ENCODE peak calls at places on chromosomes 13 and 19, in six cellular contexts. F is astrocyte, R is stomach, V is ascending aorta, U is GM12878, C is heart left ventricle. J is an unnamed sample.

GRCh38 chr13:32135655-32136054 is 104.1 kb downstream of the FRY start:
- DNase-seq in V (no peak), F (peak; percentile 82), C (no peak), U (no peak), R (no peak), J (no peak)

GRCh38 chr19:34428549-34429285 is 536 bp downstream of the UBA2 start:
- DNase-seq in V (no peak), C (peak; percentile 58), U (no peak), R (peak; percentile 31), F (peak; percentile 8), J (no peak)

GRCh38 chr13:41541142-41541938 is 84.0 kb downstream of the RGCC start:
- DNase-seq in U (no peak), R (no peak), F (no peak), V (no peak), C (no peak), J (no peak)

GRCh38 chr13:112220296-112220875 is 153.4 kb downstream of the SOX1 start:
- DNase-seq in U (no peak), F (no peak), R (no peak), C (no peak), V (no peak), J (no peak)

GRCh38 chr19:6713773-6714692 is 6.4 kb downstream of the C3 start:
- DNase-seq in C (peak; percentile 26), F (no peak), V (no peak), U (no peak), R (no peak), J (no peak)

GRCh38 chr19:33872445-33873320 is 76.0 kb downstream of the KCTD15 start:
- DNase-seq in C (no peak), R (no peak), F (no peak), U (no peak), V (no peak), J (no peak)

GRCh38 chr13:26985285-26985878 is 186.2 kb downstream of the USP12 start:
- DNase-seq in F (peak; percentile 52), V (no peak), R (peak; percentile 78), C (no peak), U (peak; percentile 49), J (no peak)

GRCh38 chr19:45814851-45815481 is at the start of gene RSPH6A:
- DNase-seq in C (no peak), V (no peak), F (no peak), R (no peak), U (no peak), J (no peak)

GRCh38 chr13:49248433-49249002 is 793 bp downstream of the CDADC1 start:
- DNase-seq in C (no peak), U (no peak), F (peak; percentile 27), V (no peak), R (no peak), J (no peak)

GRCh38 chr19:53158119-53158656 is 665 bp downstream of the ZNF347 start:
- DNase-seq in V (no peak), C (peak; percentile 64), R (peak; percentile 29), U (no peak), F (peak; percentile 13), J (peak; percentile 40)

GRCh38 chr19:2261438-2262172 is 5.4 kb upstream of the JSRP1 start:
- DNase-seq in R (peak; percentile 60), C (peak; percentile 68), F (no peak), U (no peak), V (no peak), J (peak; percentile 80)

GRCh38 chr19:13181747-13182388 is 31.7 kb downstream of the IER2 start:
- DNase-seq in F (peak; percentile 66), R (peak; percentile 76), V (no peak), C (peak; percentile 80), U (no peak), J (no peak)

GRCh38 chr19:46393456-46394397 is 19.6 kb downstream of the CCDC8 start:
- DNase-seq in F (no peak), R (no peak), C (peak; percentile 51), V (no peak), U (no peak), J (no peak)

GRCh38 chr13:85099245-85099644 is 700.0 kb downstream of the SLITRK6 start:
- DNase-seq in U (no peak), F (no peak), C (no peak), V (no peak), R (no peak), J (no peak)

GRCh38 chr19:4506449-4507149 is 11.7 kb downstream of the PLIN4 start:
- DNase-seq in R (no peak), U (no peak), C (no peak), F (peak; percentile 59), V (no peak), J (no peak)

DNA sequence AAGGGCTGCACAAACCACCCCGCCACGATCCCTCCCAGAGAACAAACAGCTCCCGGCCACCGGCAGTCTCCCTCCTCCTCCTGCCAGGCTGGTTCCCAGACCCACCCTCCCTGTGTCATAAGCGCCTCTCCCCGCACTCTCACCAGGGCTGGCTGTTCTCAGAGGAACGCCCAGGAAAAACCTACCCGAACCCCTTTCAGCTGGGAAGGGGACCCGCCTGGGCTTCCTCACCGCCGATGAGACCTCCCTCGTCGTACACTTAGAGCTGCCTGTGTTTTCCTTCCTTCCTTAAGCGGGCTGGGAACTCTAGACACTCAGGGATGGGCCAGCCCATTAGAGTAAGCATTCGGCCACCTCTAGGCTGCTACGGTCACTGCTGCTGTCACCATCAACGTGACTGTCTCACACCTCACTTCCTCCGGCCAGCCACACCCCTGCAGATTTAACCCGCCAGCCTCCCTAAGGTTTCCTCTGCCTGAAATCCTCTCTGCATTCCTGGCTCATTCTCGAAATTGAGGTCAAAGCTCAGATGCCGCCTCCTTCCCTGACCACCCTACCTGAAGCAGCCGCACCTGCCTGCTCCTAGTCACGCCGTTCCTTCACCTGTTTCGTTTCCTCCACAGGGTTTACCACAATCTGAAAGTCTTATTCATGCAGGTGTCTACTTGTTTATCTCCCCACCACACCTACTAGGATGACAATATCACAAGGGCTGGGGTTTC is 6.3 kb upstream of the RDH13 start:
- DNase-seq in V (no peak), R (peak; percentile 81), C (no peak), U (no peak), F (no peak), J (peak; percentile 88)
- H3K4me3 ChIP-seq in V (no peak overlapping the region), R (peak overlapping the region; percentile 32), C (peak overlapping the region; percentile 10), U (no peak overlapping the region), F (no peak overlapping the region), J (no peak overlapping the region)

GRCh38 chr19:15324791-15325519 is 7.4 kb downstream of the BRD4 start:
- DNase-seq in V (no peak), U (no peak), C (no peak), F (no peak), R (peak; percentile 63), J (no peak)
- H3K4me1 ChIP-seq in V (peaks cover 92% of the 10 kb centered on the region), U (peaks cover 32% of the 10 kb centered on the region), C (peaks cover 19% of the 10 kb centered on the region), F (peaks cover 38% of the 10 kb centered on the region), R (peaks cover 87% of the 10 kb centered on the region), J (peaks cover 77% of the 10 kb centered on the region)

GRCh38 chr19:17726136-17726741 is 7.0 kb downstream of the MAP1S start:
- DNase-seq in U (no peak), R (no peak), F (no peak), V (no peak), C (peak; percentile 41), J (no peak)
- TF ChIP-seq CTCF in U (no peak), R (no peak), F (no peak), V (no peak), C (no peak), J (no peak)

GRCh38 chr13:36675213-36675536 is 1.4 kb downstream of the SERTM1 start:
- DNase-seq in U (no peak), F (no peak), C (no peak), V (no peak), R (no peak), J (no peak)

GRCh38 chr13:36673838-36674326 is at the start of gene SERTM1:
- DNase-seq in V (no peak), U (no peak), R (no peak), F (peak; percentile 42), C (peak; percentile 71), J (peak; percentile 32)

GRCh38 chr13:36674337-36675212 is 755 bp downstream of the SERTM1 start:
- DNase-seq in V (no peak), R (no peak), F (no peak), U (no peak), C (no peak), J (no peak)

GRCh38 chr13:36673352-36673751 is 468 bp upstream of the SERTM1 start:
- DNase-seq in V (no peak), R (no peak), F (no peak), C (no peak), U (no peak), J (no peak)
- H3K4me3 ChIP-seq in V (no peak overlapping the region), R (peak overlapping the region; percentile 43), F (no peak overlapping the region), C (peak overlapping the region; percentile 45), U (no peak overlapping the region), J (no peak overlapping the region)

J was measured in mucosa of descending colon.